ENCODE peak calls at places on chromosomes 7 and 10, in six cellular contexts. One of them, this sample, is unnamed.
A peak's percentile ranks its signal among the peaks of the same experiment; 100 is the strongest.

GRCh38 chr7:90824386-90825307 is 228.5 kb downstream of the CDK14 start:
- DNase-seq in heart left ventricle: no peak
- DNase-seq in amniotic stem cell: peak; percentile 23
- DNase-seq in bronchial epithelial cell: peak; percentile 65
- DNase-seq in stimulated activated CD8-positive, alpha-beta memory T cell treated with anti-CD3 and anti-CD28 coated beads, Interleukin-7, amount 100 ng/mL, for 1 hour: no peak
- DNase-seq in naive B cell: no peak
- DNase-seq in this sample: peak; percentile 94

GRCh38 chr10:12535656-12536055 is 186.3 kb downstream of the CAMK1D start:
- DNase-seq in heart left ventricle: no peak
- DNase-seq in stimulated activated CD8-positive, alpha-beta memory T cell treated with anti-CD3 and anti-CD28 coated beads, Interleukin-7, amount 100 ng/mL, for 1 hour: no peak
- DNase-seq in naive B cell: no peak
- DNase-seq in amniotic stem cell: no peak
- DNase-seq in bronchial epithelial cell: no peak
- DNase-seq in this sample: no peak

GRCh38 chr7:44383566-44383965 is 58.2 kb upstream of the CAMK2B start:
- DNase-seq in stimulated activated CD8-positive, alpha-beta memory T cell treated with anti-CD3 and anti-CD28 coated beads, Interleukin-7, amount 100 ng/mL, for 1 hour: no peak
- DNase-seq in amniotic stem cell: no peak
- DNase-seq in naive B cell: no peak
- DNase-seq in bronchial epithelial cell: no peak
- DNase-seq in heart left ventricle: peak; percentile 46
- DNase-seq in this sample: no peak

GRCh38 chr10:124686707-124687376 is 57.3 kb downstream of the FAM53B start:
- DNase-seq in stimulated activated CD8-positive, alpha-beta memory T cell treated with anti-CD3 and anti-CD28 coated beads, Interleukin-7, amount 100 ng/mL, for 1 hour: no peak
- DNase-seq in amniotic stem cell: no peak
- DNase-seq in bronchial epithelial cell: no peak
- DNase-seq in naive B cell: peak; percentile 34
- DNase-seq in heart left ventricle: peak; percentile 72
- DNase-seq in this sample: no peak

GRCh38 chr7:96426027-96426426 is 104.1 kb upstream of the SLC25A13 start:
- DNase-seq in heart left ventricle: no peak
- DNase-seq in amniotic stem cell: no peak
- DNase-seq in naive B cell: no peak
- DNase-seq in stimulated activated CD8-positive, alpha-beta memory T cell treated with anti-CD3 and anti-CD28 coated beads, Interleukin-7, amount 100 ng/mL, for 1 hour: no peak
- DNase-seq in bronchial epithelial cell: peak; percentile 76
- DNase-seq in this sample: peak; percentile 34

GRCh38 chr7:144526912-144527610 is 123.6 kb upstream of the NOBOX start:
- DNase-seq in heart left ventricle: no peak
- DNase-seq in stimulated activated CD8-positive, alpha-beta memory T cell treated with anti-CD3 and anti-CD28 coated beads, Interleukin-7, amount 100 ng/mL, for 1 hour: no peak
- DNase-seq in amniotic stem cell: no peak
- DNase-seq in bronchial epithelial cell: no peak
- DNase-seq in naive B cell: no peak
- DNase-seq in this sample: no peak

GRCh38 chr7:134703781-134704180 is 57.1 kb downstream of the BPGM start:
- DNase-seq in stimulated activated CD8-positive, alpha-beta memory T cell treated with anti-CD3 and anti-CD28 coated beads, Interleukin-7, amount 100 ng/mL, for 1 hour: no peak
- DNase-seq in bronchial epithelial cell: no peak
- DNase-seq in amniotic stem cell: no peak
- DNase-seq in heart left ventricle: no peak
- DNase-seq in naive B cell: no peak
- DNase-seq in this sample: no peak

GRCh38 chr10:94279835-94280709 is 82.7 kb downstream of the NOC3L start:
- DNase-seq in bronchial epithelial cell: peak; percentile 35
- DNase-seq in naive B cell: peak; percentile 41
- DNase-seq in stimulated activated CD8-positive, alpha-beta memory T cell treated with anti-CD3 and anti-CD28 coated beads, Interleukin-7, amount 100 ng/mL, for 1 hour: peak; percentile 29
- DNase-seq in amniotic stem cell: no peak
- DNase-seq in heart left ventricle: peak; percentile 36
- DNase-seq in this sample: peak; percentile 37

GRCh38 chr7:100124301-100125229 is 2.2 kb upstream of the MBLAC1 start:
- DNase-seq in naive B cell: no peak
- DNase-seq in bronchial epithelial cell: no peak
- DNase-seq in amniotic stem cell: no peak
- DNase-seq in stimulated activated CD8-positive, alpha-beta memory T cell treated with anti-CD3 and anti-CD28 coated beads, Interleukin-7, amount 100 ng/mL, for 1 hour: no peak
- DNase-seq in heart left ventricle: peak; percentile 12
- DNase-seq in this sample: no peak

GRCh38 chr7:80859272-80859970 is 59.4 kb downstream of the SEMA3C start:
- DNase-seq in heart left ventricle: peak; percentile 35
- DNase-seq in bronchial epithelial cell: no peak
- DNase-seq in naive B cell: no peak
- DNase-seq in stimulated activated CD8-positive, alpha-beta memory T cell treated with anti-CD3 and anti-CD28 coated beads, Interleukin-7, amount 100 ng/mL, for 1 hour: no peak
- DNase-seq in amniotic stem cell: no peak
- DNase-seq in this sample: no peak

GRCh38 chr10:94403034-94403822 is 887 bp downstream of the TBC1D12 start:
- DNase-seq in stimulated activated CD8-positive, alpha-beta memory T cell treated with anti-CD3 and anti-CD28 coated beads, Interleukin-7, amount 100 ng/mL, for 1 hour: no peak
- DNase-seq in bronchial epithelial cell: peak; percentile 81
- DNase-seq in heart left ventricle: peak; percentile 76
- DNase-seq in naive B cell: peak; percentile 71
- DNase-seq in amniotic stem cell: peak; percentile 22
- DNase-seq in this sample: peak; percentile 59

GRCh38 chr7:29116361-29116760 is 30.0 kb downstream of the CPVL start:
- DNase-seq in stimulated activated CD8-positive, alpha-beta memory T cell treated with anti-CD3 and anti-CD28 coated beads, Interleukin-7, amount 100 ng/mL, for 1 hour: no peak
- DNase-seq in amniotic stem cell: no peak
- DNase-seq in naive B cell: no peak
- DNase-seq in heart left ventricle: no peak
- DNase-seq in bronchial epithelial cell: no peak
- DNase-seq in this sample: no peak

GRCh38 chr7:101128040-101128834 is 1.3 kb downstream of the SERPINE1 start:
- DNase-seq in bronchial epithelial cell: no peak
- DNase-seq in heart left ventricle: no peak
- DNase-seq in stimulated activated CD8-positive, alpha-beta memory T cell treated with anti-CD3 and anti-CD28 coated beads, Interleukin-7, amount 100 ng/mL, for 1 hour: no peak
- DNase-seq in amniotic stem cell: no peak
- DNase-seq in naive B cell: no peak
- DNase-seq in this sample: peak; percentile 40

GRCh38 chr10:89346264-89346971 is 18.6 kb downstream of the IFIT3 start:
- DNase-seq in heart left ventricle: peak; percentile 35
- DNase-seq in stimulated activated CD8-positive, alpha-beta memory T cell treated with anti-CD3 and anti-CD28 coated beads, Interleukin-7, amount 100 ng/mL, for 1 hour: no peak
- DNase-seq in bronchial epithelial cell: peak; percentile 86
- DNase-seq in naive B cell: no peak
- DNase-seq in amniotic stem cell: no peak
- DNase-seq in this sample: peak; percentile 57

GRCh38 chr10:44118500-44118899 is 266.4 kb downstream of the CXCL12 start:
- DNase-seq in amniotic stem cell: no peak
- DNase-seq in heart left ventricle: no peak
- DNase-seq in naive B cell: no peak
- DNase-seq in stimulated activated CD8-positive, alpha-beta memory T cell treated with anti-CD3 and anti-CD28 coated beads, Interleukin-7, amount 100 ng/mL, for 1 hour: no peak
- DNase-seq in bronchial epithelial cell: no peak
- DNase-seq in this sample: no peak

GRCh38 chr10:101818958-101819633 is 852 bp upstream of the OGA start:
- DNase-seq in bronchial epithelial cell: peak; percentile 75
- DNase-seq in stimulated activated CD8-positive, alpha-beta memory T cell treated with anti-CD3 and anti-CD28 coated beads, Interleukin-7, amount 100 ng/mL, for 1 hour: no peak
- DNase-seq in naive B cell: no peak
- DNase-seq in heart left ventricle: peak; percentile 42
- DNase-seq in amniotic stem cell: no peak
- DNase-seq in this sample: peak; percentile 25

GRCh38 chr7:57202274-57202673 is 70.0 kb upstream of the ZNF479 start:
- DNase-seq in stimulated activated CD8-positive, alpha-beta memory T cell treated with anti-CD3 and anti-CD28 coated beads, Interleukin-7, amount 100 ng/mL, for 1 hour: no peak
- DNase-seq in bronchial epithelial cell: no peak
- DNase-seq in amniotic stem cell: no peak
- DNase-seq in heart left ventricle: no peak
- DNase-seq in naive B cell: no peak
- DNase-seq in this sample: no peak

GRCh38 chr7:2965745-2966270 is 77.9 kb downstream of the CARD11 start:
- DNase-seq in bronchial epithelial cell: no peak
- DNase-seq in heart left ventricle: no peak
- DNase-seq in stimulated activated CD8-positive, alpha-beta memory T cell treated with anti-CD3 and anti-CD28 coated beads, Interleukin-7, amount 100 ng/mL, for 1 hour: no peak
- DNase-seq in amniotic stem cell: no peak
- DNase-seq in naive B cell: no peak
- DNase-seq in this sample: no peak

GRCh38 chr10:91210435-91210834 is 10.0 kb upstream of the PCGF5 start:
- DNase-seq in naive B cell: peak; percentile 62
- DNase-seq in amniotic stem cell: no peak
- DNase-seq in bronchial epithelial cell: no peak
- DNase-seq in heart left ventricle: no peak
- DNase-seq in stimulated activated CD8-positive, alpha-beta memory T cell treated with anti-CD3 and anti-CD28 coated beads, Interleukin-7, amount 100 ng/mL, for 1 hour: no peak
- DNase-seq in this sample: no peak

GRCh38 chr7:16479587-16479986 is 14.0 kb upstream of the SOSTDC1 start:
- DNase-seq in heart left ventricle: no peak
- DNase-seq in stimulated activated CD8-positive, alpha-beta memory T cell treated with anti-CD3 and anti-CD28 coated beads, Interleukin-7, amount 100 ng/mL, for 1 hour: no peak
- DNase-seq in amniotic stem cell: no peak
- DNase-seq in naive B cell: no peak
- DNase-seq in bronchial epithelial cell: no peak
- DNase-seq in this sample: no peak

GRCh38 chr7:5854738-5855137 is 25.9 kb upstream of the OCM start:
- DNase-seq in stimulated activated CD8-positive, alpha-beta memory T cell treated with anti-CD3 and anti-CD28 coated beads, Interleukin-7, amount 100 ng/mL, for 1 hour: no peak
- DNase-seq in bronchial epithelial cell: no peak
- DNase-seq in amniotic stem cell: no peak
- DNase-seq in naive B cell: no peak
- DNase-seq in heart left ventricle: no peak
- DNase-seq in this sample: no peak

GRCh38 chr10:89592539-89592938 is 52.5 kb downstream of the PANK1 start:
- DNase-seq in stimulated activated CD8-positive, alpha-beta memory T cell treated with anti-CD3 and anti-CD28 coated beads, Interleukin-7, amount 100 ng/mL, for 1 hour: no peak
- DNase-seq in naive B cell: no peak
- DNase-seq in heart left ventricle: peak; percentile 33
- DNase-seq in amniotic stem cell: no peak
- DNase-seq in bronchial epithelial cell: no peak
- DNase-seq in this sample: no peak

GRCh38 chr10:92830478-92831389 is 17.6 kb upstream of the EXOC6 start:
- DNase-seq in bronchial epithelial cell: no peak
- DNase-seq in naive B cell: no peak
- DNase-seq in stimulated activated CD8-positive, alpha-beta memory T cell treated with anti-CD3 and anti-CD28 coated beads, Interleukin-7, amount 100 ng/mL, for 1 hour: no peak
- DNase-seq in amniotic stem cell: no peak
- DNase-seq in heart left ventricle: no peak
- DNase-seq in this sample: no peak

GRCh38 chr10:75239391-75239790 is 3.6 kb upstream of the COMTD1 start:
- DNase-seq in amniotic stem cell: no peak
- DNase-seq in naive B cell: no peak
- DNase-seq in heart left ventricle: no peak
- DNase-seq in bronchial epithelial cell: no peak
- DNase-seq in stimulated activated CD8-positive, alpha-beta memory T cell treated with anti-CD3 and anti-CD28 coated beads, Interleukin-7, amount 100 ng/mL, for 1 hour: no peak
- DNase-seq in this sample: no peak

GRCh38 chr10:73625004-73625883 is 16.0 kb downstream of the MYOZ1 start:
- DNase-seq in bronchial epithelial cell: peak; percentile 68
- DNase-seq in heart left ventricle: no peak
- DNase-seq in naive B cell: no peak
- DNase-seq in amniotic stem cell: no peak
- DNase-seq in stimulated activated CD8-positive, alpha-beta memory T cell treated with anti-CD3 and anti-CD28 coated beads, Interleukin-7, amount 100 ng/mL, for 1 hour: no peak
- DNase-seq in this sample: peak; percentile 52

GRCh38 chr10:63700209-63700934 is 179.2 kb downstream of the REEP3 start:
- DNase-seq in stimulated activated CD8-positive, alpha-beta memory T cell treated with anti-CD3 and anti-CD28 coated beads, Interleukin-7, amount 100 ng/mL, for 1 hour: no peak
- DNase-seq in heart left ventricle: peak; percentile 68
- DNase-seq in amniotic stem cell: peak; percentile 94
- DNase-seq in bronchial epithelial cell: peak; percentile 99
- DNase-seq in naive B cell: no peak
- DNase-seq in this sample: peak; percentile 98

GRCh38 chr7:108430664-108431063 is 25.6 kb downstream of the NRCAM start:
- DNase-seq in heart left ventricle: no peak
- DNase-seq in bronchial epithelial cell: no peak
- DNase-seq in naive B cell: no peak
- DNase-seq in stimulated activated CD8-positive, alpha-beta memory T cell treated with anti-CD3 and anti-CD28 coated beads, Interleukin-7, amount 100 ng/mL, for 1 hour: no peak
- DNase-seq in amniotic stem cell: no peak
- DNase-seq in this sample: no peak

GRCh38 chr7:47587389-47587788 is 5.5 kb upstream of the TNS3 start:
- DNase-seq in bronchial epithelial cell: no peak
- DNase-seq in stimulated activated CD8-positive, alpha-beta memory T cell treated with anti-CD3 and anti-CD28 coated beads, Interleukin-7, amount 100 ng/mL, for 1 hour: no peak
- DNase-seq in amniotic stem cell: no peak
- DNase-seq in heart left ventricle: no peak
- DNase-seq in naive B cell: no peak
- DNase-seq in this sample: no peak

GRCh38 chr7:3243680-3244079 is 57.4 kb upstream of the SDK1 start:
- DNase-seq in bronchial epithelial cell: peak; percentile 27
- DNase-seq in heart left ventricle: no peak
- DNase-seq in stimulated activated CD8-positive, alpha-beta memory T cell treated with anti-CD3 and anti-CD28 coated beads, Interleukin-7, amount 100 ng/mL, for 1 hour: no peak
- DNase-seq in amniotic stem cell: no peak
- DNase-seq in naive B cell: no peak
- DNase-seq in this sample: no peak

GRCh38 chr10:110822708-110823291 is 48.9 kb upstream of the PDCD4 start:
- DNase-seq in stimulated activated CD8-positive, alpha-beta memory T cell treated with anti-CD3 and anti-CD28 coated beads, Interleukin-7, amount 100 ng/mL, for 1 hour: no peak
- DNase-seq in heart left ventricle: no peak
- DNase-seq in amniotic stem cell: no peak
- DNase-seq in bronchial epithelial cell: no peak
- DNase-seq in naive B cell: no peak
- DNase-seq in this sample: no peak

GRCh38 chr10:128274938-128275337 is 148.7 kb upstream of the MKI67 start:
- DNase-seq in naive B cell: no peak
- DNase-seq in stimulated activated CD8-positive, alpha-beta memory T cell treated with anti-CD3 and anti-CD28 coated beads, Interleukin-7, amount 100 ng/mL, for 1 hour: no peak
- DNase-seq in amniotic stem cell: no peak
- DNase-seq in bronchial epithelial cell: no peak
- DNase-seq in heart left ventricle: no peak
- DNase-seq in this sample: no peak

GRCh38 chr7:119086026-119086425 is 861.5 kb downstream of the ANKRD7 start:
- DNase-seq in bronchial epithelial cell: no peak
- DNase-seq in amniotic stem cell: no peak
- DNase-seq in stimulated activated CD8-positive, alpha-beta memory T cell treated with anti-CD3 and anti-CD28 coated beads, Interleukin-7, amount 100 ng/mL, for 1 hour: no peak
- DNase-seq in naive B cell: no peak
- DNase-seq in heart left ventricle: no peak
- DNase-seq in this sample: no peak

GRCh38 chr10:84291389-84291788 is 37.0 kb upstream of the CCSER2 start:
- DNase-seq in heart left ventricle: no peak
- DNase-seq in stimulated activated CD8-positive, alpha-beta memory T cell treated with anti-CD3 and anti-CD28 coated beads, Interleukin-7, amount 100 ng/mL, for 1 hour: no peak
- DNase-seq in bronchial epithelial cell: peak; percentile 38
- DNase-seq in naive B cell: no peak
- DNase-seq in amniotic stem cell: no peak
- DNase-seq in this sample: peak; percentile 50

This sample was measured in mammary epithelial cell.